ENCODE peak calls at places on chromosomes 6 and 20, in five cellular contexts. P, K, L, S and J are unnamed samples.
A peak's percentile ranks its signal among the peaks of the same experiment; 100 is the strongest.

GRCh38 chr6:168127384-168127868 is 48.4 kb upstream of the FRMD1 start:
- DNase-seq in K (no peak), L (peak; percentile 54), P (no peak), S (no peak), J (no peak)

GRCh38 chr6:56866917-56867522 is 87.9 kb upstream of the BEND6 start:
- DNase-seq in K (no peak), L (no peak), S (no peak), P (peak; percentile 66), J (peak; percentile 45)

GRCh38 chr20:5168582-5169396 is 42.0 kb downstream of the CDS2 start:
- DNase-seq in K (no peak), P (peak; percentile 52), S (no peak), L (no peak), J (peak; percentile 54)

GRCh38 chr20:61734733-61735502 is 330.8 kb downstream of the TAF4 start:
- DNase-seq in P (no peak), S (no peak), L (no peak), K (no peak), J (no peak)

GRCh38 chr6:125953502-125953875 is 3.1 kb upstream of the HINT3 start:
- DNase-seq in S (no peak), K (no peak), P (no peak), L (no peak), J (no peak)

GRCh38 chr6:31882344-31882743 is 3.5 kb upstream of the SLC44A4 start:
- DNase-seq in K (no peak), P (peak; percentile 21), L (no peak), S (no peak), J (peak; percentile 43)

GRCh38 chr6:135789375-135789774 is 62.1 kb upstream of the PDE7B start:
- DNase-seq in L (no peak), P (no peak), S (no peak), K (no peak), J (no peak)

GRCh38 chr6:103797738-103798137 is 1062.0 kb downstream of the HACE1 start:
- DNase-seq in L (no peak), S (no peak), K (no peak), P (peak; percentile 37), J (peak; percentile 40)

GRCh38 chr6:133390168-133390567 is 149.0 kb downstream of the EYA4 start:
- DNase-seq in L (no peak), K (no peak), P (no peak), S (no peak), J (no peak)

GRCh38 chr6:119985952-119986736 is 636.6 kb upstream of the MAN1A1 start:
- DNase-seq in L (no peak), K (no peak), P (no peak), S (no peak), J (no peak)

GRCh38 chr6:137867685-137868509 is 838 bp downstream of the TNFAIP3 start:
- DNase-seq in L (no peak), S (no peak), K (no peak), P (no peak), J (no peak)

GRCh38 chr6:41571066-41571780 is 25.0 kb downstream of the FOXP4 start:
- DNase-seq in L (no peak), P (no peak), K (no peak), S (no peak), J (peak; percentile 24)

GRCh38 chr6:148142821-148143220 is 199.8 kb upstream of the SASH1 start:
- DNase-seq in S (no peak), K (no peak), P (no peak), L (no peak), J (no peak)

GRCh38 chr20:31841928-31842327 is 3.5 kb downstream of the FOXS1 start:
- DNase-seq in K (no peak), P (peak; percentile 84), S (no peak), L (peak; percentile 88), J (peak; percentile 94)

GRCh38 chr6:36622901-36623546 is 28.9 kb downstream of the SRSF3 start:
- DNase-seq in L (peak; percentile 65), S (no peak), P (no peak), K (no peak), J (no peak)

GRCh38 chr20:24368253-24368652 is 101.2 kb upstream of the SYNDIG1 start:
- DNase-seq in P (no peak), L (no peak), K (no peak), S (no peak), J (no peak)

GRCh38 chr20:16479666-16480065 is 93.6 kb downstream of the KIF16B start:
- DNase-seq in S (no peak), P (no peak), L (no peak), K (no peak), J (no peak)

GRCh38 chr20:16475225-16475624 is 98.0 kb downstream of the KIF16B start:
- DNase-seq in K (no peak), S (no peak), P (peak; percentile 42), L (no peak), J (peak; percentile 54)

GRCh38 chr20:16474342-16474741 is 98.9 kb downstream of the KIF16B start:
- DNase-seq in L (no peak), K (no peak), P (no peak), S (no peak), J (no peak)

GRCh38 chr20:16477632-16478031 is 95.6 kb downstream of the KIF16B start:
- DNase-seq in P (no peak), L (no peak), K (no peak), S (no peak), J (no peak)

GRCh38 chr20:16476032-16476431 is 97.2 kb downstream of the KIF16B start:
- DNase-seq in P (peak; percentile 80), K (no peak), S (peak; percentile 9), L (no peak), J (peak; percentile 75)
- TF ChIP-seq CTCF in P (peak; percentile 64), K (peak; percentile 60), S (peak; percentile 63), L (no peak), J (peak; percentile 53)

DNA sequence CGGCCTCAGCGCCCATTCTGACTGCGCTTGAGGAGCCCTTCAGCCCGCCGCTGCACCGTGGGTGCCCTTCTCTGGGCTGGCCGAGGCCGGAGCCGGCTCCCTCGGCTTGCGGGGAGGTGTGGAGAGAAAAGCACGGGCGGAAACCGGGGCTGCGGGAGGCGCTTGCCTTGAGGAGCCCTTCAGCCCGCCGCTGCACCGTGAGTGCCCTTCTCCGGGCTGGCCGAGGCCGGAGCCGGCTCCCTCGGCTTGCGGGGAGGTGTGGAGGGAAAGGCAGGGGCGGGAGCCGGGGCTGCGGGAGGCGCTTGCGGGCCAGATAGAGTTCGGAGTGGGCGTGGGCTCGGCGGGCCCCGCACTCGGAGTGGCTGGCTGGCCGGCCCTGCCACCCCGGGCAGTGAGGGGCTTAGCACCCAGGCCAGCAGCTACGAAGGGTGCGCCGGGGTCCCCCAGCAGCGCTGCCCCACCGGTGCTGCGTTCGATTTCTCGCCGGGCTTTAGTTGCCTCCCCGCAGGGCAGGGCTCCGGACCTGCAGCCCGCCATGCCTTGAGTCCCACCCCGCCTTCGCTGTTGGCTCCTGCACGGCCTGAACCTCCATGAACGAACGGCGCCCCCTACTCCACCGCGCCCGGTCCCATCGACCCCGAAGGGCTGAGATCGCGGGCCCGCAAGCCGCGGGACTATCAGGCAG is 45.7 kb upstream of the MCUR1 start:
- DNase-seq in S (no peak), L (no peak), P (no peak), K (no peak), J (no peak)
- TF ChIP-seq CTCF in S (no peak), L (no peak), P (no peak), K (no peak), J (no peak)

DNA sequence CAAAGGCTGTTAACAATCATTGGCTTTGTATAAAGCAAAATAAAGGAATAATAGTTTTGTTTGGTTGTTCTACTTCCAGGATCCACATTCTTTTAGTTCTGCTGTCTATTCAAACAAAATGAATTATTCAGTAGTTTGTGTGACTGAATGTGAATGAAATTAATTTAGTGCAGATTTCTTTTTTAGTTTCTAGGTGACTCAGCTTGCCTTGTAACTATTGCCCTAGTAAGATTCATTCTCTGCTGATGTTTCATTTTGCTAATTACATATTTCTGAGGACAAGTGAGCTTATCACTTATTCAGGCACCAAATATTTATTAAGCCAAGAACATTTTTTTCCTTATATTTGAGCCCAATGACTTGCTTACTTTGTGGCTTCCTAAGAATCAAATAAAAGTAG is 46.5 kb upstream of the RIPOR2 start:
- DNase-seq in P (peak; percentile 11), L (no peak), S (peak; percentile 75), K (no peak), J (peak; percentile 47)
- TF ChIP-seq CTCF in P (no peak), L (no peak), S (no peak), K (no peak), J (no peak)

DNA sequence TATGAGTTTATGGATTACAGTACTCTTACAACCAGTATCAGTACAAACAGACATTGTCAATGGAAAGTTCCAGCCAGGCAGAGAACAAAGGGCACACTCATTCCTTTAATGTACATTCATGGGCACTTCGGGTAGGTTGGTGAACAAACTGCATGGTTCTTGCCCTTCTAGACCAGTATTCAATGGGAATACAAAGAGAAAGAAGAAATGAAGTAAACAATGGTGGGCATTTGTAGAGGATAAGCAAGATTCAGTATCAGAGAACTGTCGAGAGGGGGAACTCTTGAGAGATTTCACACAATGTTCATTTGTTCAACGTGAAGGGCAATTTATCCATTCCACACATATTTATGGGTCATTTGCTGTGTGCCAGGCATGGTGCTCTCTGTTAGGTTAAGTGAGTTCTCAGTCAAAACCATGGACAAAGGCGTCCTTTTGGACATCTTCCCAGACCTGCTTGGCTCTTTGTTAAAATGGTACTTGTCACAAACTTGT is 714.8 kb downstream of the DHX35 start:
- DNase-seq in K (no peak), L (no peak), S (no peak), P (peak; percentile 8), J (peak; percentile 38)
- TF ChIP-seq CTCF in K (peak; percentile 21), L (no peak), S (peak; percentile 45), P (peak; percentile 19), J (peak; percentile 32)

GRCh38 chr6:49454787-49455709 is 8.0 kb downstream of the MMUT start:
- DNase-seq in K (no peak), P (no peak), L (no peak), S (no peak), J (no peak)

GRCh38 chr6:49457771-49458170 is 5.3 kb downstream of the MMUT start:
- DNase-seq in S (no peak), K (no peak), L (no peak), P (no peak), J (no peak)

DNA sequence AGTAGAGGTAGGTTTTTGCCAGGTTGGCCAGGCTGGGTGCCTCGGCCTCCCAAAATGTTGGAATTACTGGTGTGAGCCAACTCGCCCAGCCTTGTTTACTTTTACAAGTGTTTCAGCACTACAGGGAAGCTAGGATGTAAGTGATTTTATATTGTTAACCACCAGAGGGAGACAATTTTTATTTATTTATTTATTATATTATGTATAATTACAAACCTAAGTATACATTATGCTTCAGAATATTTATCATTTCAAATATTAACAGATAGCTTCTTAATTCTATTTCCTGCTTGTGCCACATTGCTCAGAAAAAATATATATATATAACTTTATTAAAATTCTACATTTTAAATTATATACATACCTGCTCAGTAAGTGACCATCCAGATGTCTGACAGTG is 9.8 kb downstream of the MMUT start:
- DNase-seq in L (no peak), K (no peak), S (no peak), P (peak; percentile 25), J (peak; percentile 13)
- TF ChIP-seq CTCF in L (no peak), K (peak; percentile 14), S (peak; percentile 28), P (peak; percentile 35), J (peak; percentile 22)

GRCh38 chr20:45187693-45188092 is 13.0 kb downstream of the PI3 start:
- DNase-seq in L (no peak), S (no peak), P (no peak), K (no peak), J (no peak)
- TF ChIP-seq CTCF in L (no peak), S (no peak), P (no peak), K (no peak), J (no peak)

DNA sequence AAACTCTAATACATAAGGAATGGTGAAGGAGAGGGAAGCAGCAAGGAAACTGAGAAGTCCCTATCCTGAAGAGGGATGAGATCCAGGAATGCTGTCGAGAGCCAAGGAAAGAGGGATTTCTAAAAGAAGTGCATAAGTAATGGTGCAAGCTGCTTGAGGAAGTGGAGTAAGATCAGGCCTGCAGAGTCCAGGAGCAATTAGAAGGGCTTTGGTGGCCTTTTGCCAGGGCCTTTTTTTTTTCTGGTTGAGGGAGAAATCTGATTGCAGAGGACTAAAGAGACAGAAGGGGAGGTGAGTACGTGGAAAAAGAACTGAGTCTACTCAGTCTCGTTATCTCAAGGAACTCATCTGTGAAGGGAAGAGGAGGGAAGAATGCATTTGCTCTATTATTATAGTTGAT is 396.2 kb downstream of the UTRN start:
- DNase-seq in L (no peak), K (no peak), S (no peak), P (peak; percentile 11), J (no peak)
- TF ChIP-seq CTCF in L (no peak), K (no peak), S (no peak), P (no peak), J (no peak)